ENCODE peak calls at places on chromosomes 5 and 9, in five cellular contexts. C, B, V, R and Z are unnamed samples.

GRCh38 chr5:58462154-58462553 is 2.3 kb upstream of the PLK2 start:
- DNase-seq in B (peak; percentile 87), V (no peak), C (peak; percentile 28), R (peak; percentile 2), Z (no peak)

GRCh38 chr5:168714046-168714445 is 134.9 kb upstream of the PANK3 start:
- DNase-seq in V (peak; percentile 56), B (peak; percentile 4), R (no peak), C (no peak), Z (no peak)

GRCh38 chr5:178116406-178116885 is 3.1 kb downstream of the N4BP3 start:
- DNase-seq in V (no peak), C (no peak), B (peak; percentile 17), R (peak; percentile 44), Z (no peak)

GRCh38 chr9:32992596-32993238 is 8.7 kb downstream of the APTX start:
- DNase-seq in V (no peak), B (no peak), C (no peak), R (no peak), Z (no peak)

GRCh38 chr5:15008476-15008875 is 136.9 kb upstream of the ANKH start:
- DNase-seq in V (peak; percentile 99), C (peak; percentile 63), R (no peak), B (peak; percentile 91), Z (no peak)

GRCh38 chr9:124527781-124528180 is 20.6 kb upstream of the NR5A1 start:
- DNase-seq in B (no peak), V (peak; percentile 68), R (no peak), C (no peak), Z (no peak)

GRCh38 chr9:89648247-89649000 is 43.6 kb downstream of the GADD45G start:
- DNase-seq in B (no peak), V (no peak), R (no peak), C (no peak), Z (no peak)

GRCh38 chr5:151523335-151523734 is 67.8 kb downstream of the FAT2 start:
- DNase-seq in B (peak; percentile 52), R (peak; percentile 72), C (peak; percentile 83), V (peak; percentile 12), Z (peak; percentile 62)

GRCh38 chr5:107329850-107330249 is 340.9 kb downstream of the EFNA5 start:
- DNase-seq in R (no peak), V (no peak), C (no peak), B (no peak), Z (no peak)

GRCh38 chr5:165334186-165334585 is 1828.8 kb downstream of the MAT2B start:
- DNase-seq in R (no peak), C (no peak), V (peak; percentile 84), B (no peak), Z (no peak)

GRCh38 chr5:109223521-109223920 is 186.3 kb downstream of the PJA2 start:
- DNase-seq in V (no peak), B (no peak), C (peak; percentile 11), R (no peak), Z (peak; percentile 44)

GRCh38 chr5:113029614-113030013 is 53.0 kb downstream of the DCP2 start:
- DNase-seq in V (peak; percentile 62), C (no peak), R (no peak), B (no peak), Z (no peak)

GRCh38 chr5:93018461-93018860 is 562.6 kb downstream of the NR2F1-AS1 start:
- DNase-seq in C (no peak), V (peak; percentile 77), B (no peak), R (no peak), Z (no peak)

GRCh38 chr5:74325866-74326265 is 314.7 kb downstream of the ENC1 start:
- DNase-seq in C (no peak), V (peak; percentile 79), B (no peak), R (no peak), Z (no peak)

GRCh38 chr9:88658311-88658822 is 123.4 kb downstream of the NXNL2 start:
- DNase-seq in B (no peak), V (peak; percentile 44), R (no peak), C (no peak), Z (no peak)

GRCh38 chr5:124481419-124481818 is 265.0 kb downstream of the ZNF608 start:
- DNase-seq in V (no peak), B (no peak), C (no peak), R (no peak), Z (no peak)

GRCh38 chr5:115179068-115179958 is 9.6 kb upstream of the TRIM36 start:
- DNase-seq in V (peak; percentile 20), R (peak; percentile 85), B (no peak), C (peak; percentile 69), Z (peak; percentile 77)

GRCh38 chr5:4212981-4213819 is 617.6 kb downstream of the IRX1 start:
- DNase-seq in V (no peak), C (peak; percentile 66), B (no peak), R (no peak), Z (peak; percentile 92)

GRCh38 chr9:131237931-131238401 is 38.3 kb downstream of the FAM78A start:
- DNase-seq in C (peak; percentile 76), V (peak; percentile 92), R (no peak), B (peak; percentile 94), Z (peak; percentile 61)

DNA sequence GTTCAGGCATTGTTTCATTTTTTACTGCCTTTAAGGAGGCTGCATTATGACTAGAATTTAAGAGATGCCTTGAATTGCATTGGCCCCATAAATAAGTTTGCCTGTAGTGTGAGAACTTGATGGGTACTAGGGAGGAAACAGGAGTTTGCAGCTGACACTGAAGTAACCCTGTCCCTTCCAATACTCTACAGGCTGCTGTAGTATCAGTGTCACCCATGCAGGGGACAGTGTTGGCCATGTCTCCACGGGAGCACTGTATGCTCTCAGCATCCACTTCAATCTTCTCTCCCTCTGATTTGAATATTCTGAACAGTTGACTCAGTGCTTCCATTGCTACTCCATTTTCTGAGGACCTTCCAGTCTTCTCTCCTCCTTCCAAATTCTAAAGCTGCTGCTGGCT is 11.4 kb upstream of the IFNA14 start:
- DNase-seq in V (no peak), C (peak; percentile 8), B (no peak), R (no peak), Z (no peak)
- H2AFZ ChIP-seq in V (no peak overlapping the region), C (peak overlapping the region; percentile 48), B (no peak overlapping the region), R (no peak overlapping the region), Z (no peak overlapping the region)

GRCh38 chr5:123438902-123439301 is 15.7 kb upstream of the CEP120 start:
- DNase-seq in V (peak; percentile 14), B (peak; percentile 72), R (no peak), C (no peak), Z (no peak)

GRCh38 chr5:123436201-123436600 is 13.0 kb upstream of the CEP120 start:
- DNase-seq in B (no peak), R (no peak), C (peak; percentile 44), V (no peak), Z (no peak)

GRCh38 chr5:123439616-123440153 is 16.5 kb upstream of the CEP120 start:
- DNase-seq in C (no peak), V (no peak), B (no peak), R (no peak), Z (no peak)

GRCh38 chr5:123440456-123440855 is 17.3 kb upstream of the CEP120 start:
- DNase-seq in R (no peak), V (no peak), B (no peak), C (no peak), Z (no peak)

DNA sequence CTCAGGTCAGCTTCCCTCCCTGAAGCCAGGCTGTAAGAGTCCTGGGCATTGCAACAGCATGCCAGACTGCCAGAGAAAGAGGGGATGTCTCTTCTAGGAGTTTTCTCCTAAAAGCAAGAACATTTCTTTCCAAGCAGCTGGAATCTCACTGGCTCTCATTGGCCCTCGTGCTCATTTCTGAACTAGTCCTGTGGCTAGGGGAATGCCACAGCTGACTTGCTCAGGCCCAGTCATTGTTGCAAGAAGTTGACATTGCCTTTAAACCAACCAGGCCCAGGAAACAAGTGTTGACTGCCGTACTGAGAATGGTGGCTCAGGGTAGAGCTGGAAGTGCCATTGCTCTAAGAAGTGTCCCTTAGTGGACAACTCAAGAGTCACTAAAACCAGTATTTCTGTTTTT is 15.0 kb upstream of the CEP120 start:
- DNase-seq in R (no peak), C (no peak), V (no peak), B (no peak), Z (no peak)
- H2AFZ ChIP-seq in R (no peak overlapping the region), C (no peak overlapping the region), V (no peak overlapping the region), B (peak overlapping the region; percentile 82), Z (peak overlapping the region; percentile 48)

GRCh38 chr5:78648359-78649219 is at the start of gene LHFPL2:
- DNase-seq in V (peak; percentile 74), C (peak; percentile 85), B (peak; percentile 77), R (peak; percentile 95), Z (peak; percentile 95)
- H2AFZ ChIP-seq in V (peak within 1 kb of the TSS; percentile 34), C (peak within 1 kb of the TSS; percentile 91), B (peak within 1 kb of the TSS; percentile 68), R (peak within 1 kb of the TSS; percentile 5), Z (peak within 1 kb of the TSS; percentile 98)

GRCh38 chr5:6784481-6784880 is 71.2 kb downstream of the TENT4A start:
- DNase-seq in R (no peak), V (no peak), B (no peak), C (no peak), Z (no peak)
- H2AFZ ChIP-seq in R (no peak overlapping the region), V (no peak overlapping the region), B (no peak overlapping the region), C (no peak overlapping the region), Z (no peak overlapping the region)

GRCh38 chr5:91280062-91280941 is 102.8 kb downstream of the ARRDC3 start:
- DNase-seq in C (peak; percentile 94), R (peak; percentile 91), B (peak; percentile 98), V (peak; percentile 97), Z (peak; percentile 98)

GRCh38 chr5:91282210-91282609 is 100.9 kb downstream of the ARRDC3 start:
- DNase-seq in C (no peak), R (no peak), V (no peak), B (no peak), Z (no peak)

GRCh38 chr5:91283326-91283725 is 99.8 kb downstream of the ARRDC3 start:
- DNase-seq in B (no peak), V (no peak), C (no peak), R (no peak), Z (no peak)

GRCh38 chr5:91280942-91281269 is 102.2 kb downstream of the ARRDC3 start:
- DNase-seq in B (no peak), R (no peak), V (no peak), C (no peak), Z (no peak)

GRCh38 chr5:91281409-91281808 is 101.7 kb downstream of the ARRDC3 start:
- DNase-seq in B (peak; percentile 90), V (peak; percentile 91), R (no peak), C (no peak), Z (no peak)
- H2AFZ ChIP-seq in B (peak overlapping the region; percentile 15), V (no peak overlapping the region), R (peak overlapping the region; percentile 56), C (no peak overlapping the region), Z (no peak overlapping the region)